ENCODE peak calls at places on chromosomes 11 and 22, in seven cellular contexts. H is H1, B is HCT116, N is HepG2, G is A673, X is hepatocyte, I is mammary epithelial cell. E is an unnamed sample.

GRCh38 chr11:57498540-57498939 is 17.0 kb downstream of the SLC43A1 start:
- DNase-seq in H (no peak), B (no peak), N (no peak), G (no peak), X (no peak), I (no peak), E (no peak)

GRCh38 chr22:26922804-26923203 is 265.4 kb downstream of the MIAT start:
- DNase-seq in H (peak; percentile 86), B (no peak), N (no peak), G (no peak), X (peak; percentile 63), I (no peak), E (no peak)

GRCh38 chr22:31972180-31972579 is 27.8 kb downstream of the YWHAH start:
- DNase-seq in H (no peak), B (no peak), N (no peak), G (no peak), X (no peak), I (no peak), E (no peak)

GRCh38 chr11:36123353-36124220 is 165.6 kb downstream of the COMMD9 start:
- DNase-seq in H (no peak), B (no peak), N (no peak), G (no peak), X (peak; percentile 20), I (no peak), E (no peak)

GRCh38 chr11:90737328-90738050 is 514.6 kb upstream of the CHORDC1 start:
- DNase-seq in H (no peak), B (no peak), N (peak; percentile 39), G (peak; percentile 37), X (no peak), I (no peak), E (no peak)

GRCh38 chr11:36540998-36541397 is 26.8 kb upstream of the RAG1 start:
- DNase-seq in H (no peak), B (peak; percentile 38), N (peak; percentile 32), G (peak; percentile 84), X (peak; percentile 49), I (peak; percentile 53), E (no peak)

GRCh38 chr11:86244063-86244521 is 461 bp upstream of the EED start:
- DNase-seq in H (no peak), B (peak; percentile 86), N (peak; percentile 81), G (peak; percentile 96), X (peak; percentile 95), I (peak; percentile 82), E (no peak)

GRCh38 chr22:47605441-47605840 is 843.0 kb downstream of the TBC1D22A start:
- DNase-seq in H (no peak), B (no peak), N (no peak), G (no peak), X (no peak), I (no peak), E (no peak)

GRCh38 chr11:12845739-12846358 is 163.3 kb upstream of the RASSF10 start:
- DNase-seq in H (no peak), B (no peak), N (peak; percentile 98), G (peak; percentile 70), X (peak; percentile 78), I (no peak), E (no peak)

GRCh38 chr22:17218341-17218740 is 894 bp downstream of the ADA2 start:
- DNase-seq in H (no peak), B (no peak), N (no peak), G (no peak), X (no peak), I (no peak), E (no peak)

GRCh38 chr11:118621071-118621815 is 13.8 kb downstream of the PHLDB1 start:
- DNase-seq in H (peak; percentile 89), B (peak; percentile 51), N (peak; percentile 85), G (peak; percentile 95), X (peak; percentile 91), I (peak; percentile 92), E (no peak)

GRCh38 chr11:72141066-72141465 is 5.5 kb downstream of the FOLR3 start:
- DNase-seq in H (no peak), B (no peak), N (no peak), G (no peak), X (no peak), I (peak; percentile 92), E (no peak)

GRCh38 chr11:30406978-30407762 is 84.3 kb downstream of the ARL14EP start:
- DNase-seq in H (no peak), B (no peak), N (peak; percentile 26), G (no peak), X (no peak), I (no peak), E (no peak)

GRCh38 chr11:67441082-67441683 is 2.1 kb downstream of the CORO1B start:
- DNase-seq in H (no peak), B (no peak), N (no peak), G (no peak), X (no peak), I (no peak), E (no peak)

GRCh38 chr22:32331236-32331917 is 26.3 kb upstream of the RFPL3 start:
- DNase-seq in H (peak; percentile 19), B (no peak), N (no peak), G (peak; percentile 50), X (no peak), I (no peak), E (no peak)

GRCh38 chr11:85863855-85864254 is 8.7 kb downstream of the CCDC83 start:
- DNase-seq in H (no peak), B (no peak), N (no peak), G (no peak), X (no peak), I (no peak), E (no peak)

GRCh38 chr11:93547768-93548167 is 4.6 kb upstream of the SMCO4 start:
- DNase-seq in H (no peak), B (no peak), N (no peak), G (no peak), X (no peak), I (no peak), E (no peak)

GRCh38 chr22:34038801-34039200 is 118.5 kb upstream of the LARGE1 start:
- DNase-seq in H (no peak), B (no peak), N (no peak), G (no peak), X (no peak), I (no peak), E (no peak)

GRCh38 chr22:38153821-38154562 is 27.6 kb downstream of the PLA2G6 start:
- DNase-seq in H (peak; percentile 62), B (no peak), N (peak; percentile 32), G (no peak), X (peak; percentile 60), I (no peak), E (no peak)

GRCh38 chr11:27254744-27255446 is 108.1 kb downstream of the CCDC34 start:
- DNase-seq in H (no peak), B (no peak), N (no peak), G (no peak), X (no peak), I (peak; percentile 18), E (no peak)

GRCh38 chr11:12436266-12436665 is 58.9 kb downstream of the PARVA start:
- DNase-seq in H (no peak), B (no peak), N (no peak), G (no peak), X (no peak), I (no peak), E (no peak)

GRCh38 chr22:46878549-46878948 is 116.1 kb downstream of the TBC1D22A start:
- DNase-seq in H (no peak), B (no peak), N (no peak), G (no peak), X (no peak), I (no peak), E (no peak)

DNA sequence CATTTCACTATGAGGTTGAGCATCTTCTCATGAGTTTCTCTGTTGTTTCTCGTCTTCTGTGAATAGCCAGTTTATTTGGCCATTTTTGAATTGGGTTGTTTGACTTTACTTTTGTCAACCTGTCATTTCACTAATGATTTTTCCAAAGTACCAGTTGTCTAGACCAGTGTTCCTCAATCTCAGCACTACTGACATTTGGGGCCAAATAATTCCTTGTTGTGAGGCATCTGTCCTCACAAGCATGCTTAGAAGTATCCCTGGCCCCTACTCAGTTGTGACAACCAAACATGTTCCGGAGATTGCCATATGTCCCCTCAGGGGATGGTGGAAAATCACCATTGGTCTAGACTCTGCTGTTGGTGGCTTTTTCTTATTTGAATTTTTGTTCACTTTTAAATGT is 87.7 kb upstream of the GNAZ start:
- DNase-seq in H (no peak), B (no peak), N (no peak), G (no peak), X (no peak), I (no peak), E (no peak)
- H3K9me3 ChIP-seq in H (peaks cover 53% of the 10 kb centered on the region), B (peaks cover 14% of the 10 kb centered on the region), N (peaks cover 19% of the 10 kb centered on the region), G (peaks cover 20% of the 10 kb centered on the region), X (peaks cover 5% of the 10 kb centered on the region), I (no peaks in the 10 kb centered on the region), E (no peaks in the 10 kb centered on the region)

GRCh38 chr11:2139118-2139490 is at the start of gene IGF2:
- DNase-seq in H (no peak), B (no peak), N (peak; percentile 43), G (no peak), X (peak; percentile 92), I (no peak), E (no peak)
- TF ChIP-seq EZH2 in H (no peak), B (no peak), N (no peak), G (no peak), X (no peak), I (no peak), E (no peak)

GRCh38 chr22:42342426-42343135 is 72.1 kb upstream of the TCF20 start:
- DNase-seq in H (no peak), B (no peak), N (no peak), G (no peak), X (no peak), I (no peak), E (no peak)

GRCh38 chr22:42343136-42343484 is 72.7 kb upstream of the TCF20 start:
- DNase-seq in H (no peak), B (no peak), N (no peak), G (peak; percentile 49), X (peak; percentile 42), I (no peak), E (no peak)

GRCh38 chr22:42341779-42342178 is 71.3 kb upstream of the TCF20 start:
- DNase-seq in H (no peak), B (no peak), N (no peak), G (no peak), X (no peak), I (no peak), E (no peak)

GRCh38 chr22:42344391-42344861 is 74.0 kb upstream of the TCF20 start:
- DNase-seq in H (peak; percentile 74), B (no peak), N (no peak), G (peak; percentile 71), X (peak; percentile 45), I (no peak), E (no peak)

DNA sequence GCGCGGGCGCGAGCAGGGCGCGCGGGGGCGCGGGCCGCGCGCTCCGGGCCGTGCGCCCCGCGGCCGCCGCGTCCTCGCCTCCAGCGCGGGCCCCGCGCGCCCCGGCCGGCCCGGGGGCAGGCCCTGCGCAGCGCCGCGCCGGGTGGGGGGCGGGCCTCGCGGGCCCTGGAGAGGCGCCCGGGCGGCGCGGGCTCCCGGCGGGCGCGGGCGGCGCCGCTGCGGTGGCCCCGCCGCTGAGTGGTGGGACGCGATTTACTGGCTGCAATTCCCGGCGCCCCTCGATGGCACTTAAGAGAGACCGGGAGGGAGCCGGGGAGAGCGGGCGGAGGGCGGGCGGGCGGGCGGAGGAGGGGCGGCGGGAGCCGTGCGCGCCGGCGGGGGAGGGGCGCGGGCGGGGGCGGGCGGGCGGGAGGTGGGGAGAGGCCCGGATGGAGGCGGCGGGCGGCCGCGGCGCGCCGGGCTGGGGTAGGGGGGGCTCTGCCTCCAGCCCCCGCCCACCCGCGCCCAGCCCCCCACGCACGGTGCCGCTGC is 73.2 kb upstream of the TCF20 start:
- DNase-seq in H (no peak), B (no peak), N (no peak), G (peak; percentile 62), X (peak; percentile 73), I (no peak), E (no peak)
- H3K4me3 ChIP-seq in H (peak overlapping the region; percentile 45), B (peak overlapping the region; percentile 19), N (no peak overlapping the region), G (peak overlapping the region; percentile 50), X (no peak overlapping the region), I (no peak overlapping the region), E (no peak overlapping the region)

GRCh38 chr22:49491726-49492125 is 335.9 kb downstream of the BRD1 start:
- DNase-seq in H (no peak), B (no peak), N (no peak), G (no peak), X (no peak), I (no peak), E (no peak)
- H3K9me3 ChIP-seq in H (no peaks in the 10 kb centered on the region), B (no peaks in the 10 kb centered on the region), N (no peaks in the 10 kb centered on the region), G (no peaks in the 10 kb centered on the region), X (no peaks in the 10 kb centered on the region), I (peaks cover 49% of the 10 kb centered on the region), E (no peaks in the 10 kb centered on the region)

E was measured in SK-N-MC.